ENCODE peak calls at places on chromosomes 3 and 15, in six cellular contexts. One of them, this sample, is unnamed.

GRCh38 chr15:29883126-29883525 is 60.9 kb upstream of the TJP1 start:
- DNase-seq in mesenchymal stem cell: peak; percentile 60
- DNase-seq in trophoblast cell: peak; percentile 50
- DNase-seq in neuronal stem cell: peak; percentile 31
- DNase-seq in H1: no peak
- DNase-seq in IMR-90: peak; percentile 29
- DNase-seq in this sample: peak; percentile 58

GRCh38 chr3:171157286-171157685 is 130.8 kb upstream of the SLC2A2 start:
- DNase-seq in mesenchymal stem cell: no peak
- DNase-seq in H1: no peak
- DNase-seq in neuronal stem cell: no peak
- DNase-seq in IMR-90: no peak
- DNase-seq in trophoblast cell: no peak
- DNase-seq in this sample: peak; percentile 51

GRCh38 chr3:60917136-60917535 is 334.1 kb downstream of the FHIT start:
- DNase-seq in neuronal stem cell: no peak
- DNase-seq in H1: no peak
- DNase-seq in IMR-90: no peak
- DNase-seq in mesenchymal stem cell: no peak
- DNase-seq in trophoblast cell: no peak
- DNase-seq in this sample: no peak

GRCh38 chr3:185552358-185552877 is at the start of gene LIPH:
- DNase-seq in mesenchymal stem cell: peak; percentile 12
- DNase-seq in neuronal stem cell: no peak
- DNase-seq in trophoblast cell: peak; percentile 22
- DNase-seq in IMR-90: peak; percentile 30
- DNase-seq in H1: no peak
- DNase-seq in this sample: no peak

GRCh38 chr3:197248341-197248740 is 50.1 kb downstream of the DLG1 start:
- DNase-seq in trophoblast cell: no peak
- DNase-seq in H1: no peak
- DNase-seq in neuronal stem cell: no peak
- DNase-seq in mesenchymal stem cell: no peak
- DNase-seq in IMR-90: no peak
- DNase-seq in this sample: no peak

GRCh38 chr3:129025108-129025507 is 24.0 kb downstream of the EFCC1 start:
- DNase-seq in H1: no peak
- DNase-seq in trophoblast cell: no peak
- DNase-seq in mesenchymal stem cell: no peak
- DNase-seq in neuronal stem cell: no peak
- DNase-seq in IMR-90: no peak
- DNase-seq in this sample: no peak

GRCh38 chr3:186331043-186331442 is 31.0 kb downstream of the DGKG start:
- DNase-seq in IMR-90: no peak
- DNase-seq in trophoblast cell: no peak
- DNase-seq in H1: no peak
- DNase-seq in neuronal stem cell: no peak
- DNase-seq in mesenchymal stem cell: no peak
- DNase-seq in this sample: no peak

GRCh38 chr3:195249858-195250464 is 21.0 kb downstream of the XXYLT1 start:
- DNase-seq in IMR-90: no peak
- DNase-seq in H1: no peak
- DNase-seq in mesenchymal stem cell: no peak
- DNase-seq in neuronal stem cell: no peak
- DNase-seq in trophoblast cell: no peak
- DNase-seq in this sample: no peak

GRCh38 chr3:141875893-141876380 is 506 bp upstream of the ATP1B3 start:
- DNase-seq in H1: peak; percentile 31
- DNase-seq in IMR-90: peak; percentile 71
- DNase-seq in neuronal stem cell: peak; percentile 75
- DNase-seq in mesenchymal stem cell: peak; percentile 84
- DNase-seq in trophoblast cell: peak; percentile 71
- DNase-seq in this sample: peak; percentile 60

GRCh38 chr3:108073712-108074431 is 17.0 kb downstream of the CD47 start:
- DNase-seq in trophoblast cell: no peak
- DNase-seq in IMR-90: peak; percentile 19
- DNase-seq in H1: no peak
- DNase-seq in mesenchymal stem cell: no peak
- DNase-seq in neuronal stem cell: no peak
- DNase-seq in this sample: no peak

GRCh38 chr3:197151562-197151961 is 121.9 kb upstream of the MELTF start:
- DNase-seq in mesenchymal stem cell: peak; percentile 69
- DNase-seq in neuronal stem cell: no peak
- DNase-seq in IMR-90: peak; percentile 78
- DNase-seq in trophoblast cell: peak; percentile 40
- DNase-seq in H1: no peak
- DNase-seq in this sample: no peak

GRCh38 chr3:172751188-172751571 is 654 bp downstream of the ECT2 start:
- DNase-seq in trophoblast cell: peak; percentile 36
- DNase-seq in H1: no peak
- DNase-seq in mesenchymal stem cell: peak; percentile 52
- DNase-seq in neuronal stem cell: no peak
- DNase-seq in IMR-90: peak; percentile 12
- DNase-seq in this sample: no peak

GRCh38 chr3:11803977-11804903 is 42.4 kb downstream of the TAMM41 start:
- DNase-seq in IMR-90: peak; percentile 55
- DNase-seq in mesenchymal stem cell: peak; percentile 68
- DNase-seq in H1: no peak
- DNase-seq in trophoblast cell: peak; percentile 76
- DNase-seq in neuronal stem cell: peak; percentile 21
- DNase-seq in this sample: peak; percentile 41

GRCh38 chr3:53938645-53939044 is 47.0 kb upstream of the SELENOK start:
- DNase-seq in H1: no peak
- DNase-seq in trophoblast cell: peak; percentile 74
- DNase-seq in neuronal stem cell: peak; percentile 39
- DNase-seq in IMR-90: peak; percentile 52
- DNase-seq in mesenchymal stem cell: peak; percentile 46
- DNase-seq in this sample: peak; percentile 44

GRCh38 chr3:196650740-196651311 is 11.3 kb downstream of the NRROS start:
- DNase-seq in H1: no peak
- DNase-seq in mesenchymal stem cell: peak; percentile 97
- DNase-seq in neuronal stem cell: no peak
- DNase-seq in IMR-90: peak; percentile 98
- DNase-seq in trophoblast cell: peak; percentile 57
- DNase-seq in this sample: no peak

GRCh38 chr3:188927971-188928370 is 243.8 kb upstream of the TPRG1 start:
- DNase-seq in trophoblast cell: no peak
- DNase-seq in neuronal stem cell: no peak
- DNase-seq in IMR-90: no peak
- DNase-seq in H1: no peak
- DNase-seq in mesenchymal stem cell: no peak
- DNase-seq in this sample: no peak

GRCh38 chr3:32340039-32340438 is 51.6 kb upstream of the CMTM7 start:
- DNase-seq in mesenchymal stem cell: peak; percentile 56
- DNase-seq in IMR-90: peak; percentile 35
- DNase-seq in H1: no peak
- DNase-seq in neuronal stem cell: peak; percentile 49
- DNase-seq in trophoblast cell: peak; percentile 62
- DNase-seq in this sample: no peak

GRCh38 chr3:124832782-124833709 is 54.1 kb downstream of the ITGB5 start:
- DNase-seq in H1: no peak
- DNase-seq in neuronal stem cell: no peak
- DNase-seq in mesenchymal stem cell: peak; percentile 83
- DNase-seq in IMR-90: peak; percentile 95
- DNase-seq in trophoblast cell: peak; percentile 41
- DNase-seq in this sample: no peak

GRCh38 chr3:6860911-6861330 is at the start of gene GRM7:
- DNase-seq in mesenchymal stem cell: no peak
- DNase-seq in neuronal stem cell: peak; percentile 58
- DNase-seq in H1: no peak
- DNase-seq in IMR-90: no peak
- DNase-seq in trophoblast cell: no peak
- DNase-seq in this sample: peak; percentile 64

GRCh38 chr15:71880276-71880675 is 69.9 kb downstream of the NR2E3 start:
- DNase-seq in neuronal stem cell: peak; percentile 20
- DNase-seq in H1: no peak
- DNase-seq in mesenchymal stem cell: no peak
- DNase-seq in IMR-90: no peak
- DNase-seq in trophoblast cell: no peak
- DNase-seq in this sample: no peak

GRCh38 chr3:180909369-180910127 is 2.9 kb upstream of the FXR1 start:
- DNase-seq in mesenchymal stem cell: no peak
- DNase-seq in trophoblast cell: no peak
- DNase-seq in neuronal stem cell: no peak
- DNase-seq in IMR-90: no peak
- DNase-seq in H1: no peak
- DNase-seq in this sample: no peak

GRCh38 chr3:89107461-89108035 is at the start of gene EPHA3:
- DNase-seq in trophoblast cell: peak; percentile 3
- DNase-seq in neuronal stem cell: peak; percentile 57
- DNase-seq in H1: peak; percentile 53
- DNase-seq in mesenchymal stem cell: peak; percentile 63
- DNase-seq in IMR-90: peak; percentile 58
- DNase-seq in this sample: peak; percentile 86

GRCh38 chr3:3625461-3626271 is 173.6 kb upstream of the LRRN1 start:
- DNase-seq in trophoblast cell: peak; percentile 87
- DNase-seq in neuronal stem cell: no peak
- DNase-seq in H1: no peak
- DNase-seq in IMR-90: no peak
- DNase-seq in mesenchymal stem cell: no peak
- DNase-seq in this sample: no peak

GRCh38 chr3:197027151-197027895 is 2.3 kb downstream of the MELTF start:
- DNase-seq in H1: no peak
- DNase-seq in mesenchymal stem cell: no peak
- DNase-seq in IMR-90: peak; percentile 6
- DNase-seq in trophoblast cell: no peak
- DNase-seq in neuronal stem cell: no peak
- DNase-seq in this sample: peak; percentile 31

GRCh38 chr3:167350245-167350862 is 29.7 kb downstream of the ZBBX start:
- DNase-seq in neuronal stem cell: peak; percentile 29
- DNase-seq in mesenchymal stem cell: peak; percentile 44
- DNase-seq in trophoblast cell: peak; percentile 70
- DNase-seq in IMR-90: no peak
- DNase-seq in H1: no peak
- DNase-seq in this sample: no peak

GRCh38 chr3:105829229-105829628 is 39.6 kb downstream of the CBLB start:
- DNase-seq in IMR-90: no peak
- DNase-seq in neuronal stem cell: no peak
- DNase-seq in H1: no peak
- DNase-seq in mesenchymal stem cell: no peak
- DNase-seq in trophoblast cell: no peak
- DNase-seq in this sample: no peak

GRCh38 chr3:136068708-136069107 is 103.2 kb downstream of the PPP2R3A start:
- DNase-seq in H1: no peak
- DNase-seq in neuronal stem cell: no peak
- DNase-seq in trophoblast cell: no peak
- DNase-seq in IMR-90: peak; percentile 88
- DNase-seq in mesenchymal stem cell: no peak
- DNase-seq in this sample: no peak

GRCh38 chr3:38397320-38397719 is 50.7 kb downstream of the XYLB start:
- DNase-seq in mesenchymal stem cell: peak; percentile 40
- DNase-seq in H1: no peak
- DNase-seq in IMR-90: peak; percentile 47
- DNase-seq in neuronal stem cell: peak; percentile 54
- DNase-seq in trophoblast cell: peak; percentile 42
- DNase-seq in this sample: peak; percentile 60

DNA sequence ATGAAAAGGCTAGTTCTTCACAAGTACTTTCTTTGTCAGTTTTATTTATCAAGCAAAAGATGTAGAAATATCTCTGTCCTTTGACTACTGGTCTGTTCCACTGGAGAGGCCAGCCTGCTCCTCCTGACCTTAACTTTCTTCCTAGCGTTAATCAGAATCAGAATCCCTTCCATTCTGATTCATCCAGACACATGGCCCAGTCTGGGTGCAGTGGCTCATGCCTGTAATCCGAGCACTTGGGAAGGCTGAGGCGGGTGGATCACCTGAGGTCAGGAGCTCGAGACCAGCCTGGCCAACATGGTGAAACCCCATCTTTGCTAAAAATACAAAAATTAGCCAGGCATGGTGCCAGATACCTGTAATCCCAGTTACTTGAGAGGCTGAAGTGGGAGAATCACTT is 32.0 kb upstream of the MANF start:
- DNase-seq in trophoblast cell: no peak
- DNase-seq in mesenchymal stem cell: no peak
- DNase-seq in IMR-90: no peak
- DNase-seq in neuronal stem cell: no peak
- DNase-seq in H1: no peak
- DNase-seq in this sample: no peak
- H4K91ac ChIP-seq in trophoblast cell: no peak overlapping the region
- H4K91ac ChIP-seq in mesenchymal stem cell: no peak overlapping the region
- H4K91ac ChIP-seq in IMR-90: no peak overlapping the region
- H4K91ac ChIP-seq in neuronal stem cell: no peak overlapping the region
- H4K91ac ChIP-seq in H1: no peak overlapping the region
- H4K91ac ChIP-seq in this sample: no peak overlapping the region

DNA sequence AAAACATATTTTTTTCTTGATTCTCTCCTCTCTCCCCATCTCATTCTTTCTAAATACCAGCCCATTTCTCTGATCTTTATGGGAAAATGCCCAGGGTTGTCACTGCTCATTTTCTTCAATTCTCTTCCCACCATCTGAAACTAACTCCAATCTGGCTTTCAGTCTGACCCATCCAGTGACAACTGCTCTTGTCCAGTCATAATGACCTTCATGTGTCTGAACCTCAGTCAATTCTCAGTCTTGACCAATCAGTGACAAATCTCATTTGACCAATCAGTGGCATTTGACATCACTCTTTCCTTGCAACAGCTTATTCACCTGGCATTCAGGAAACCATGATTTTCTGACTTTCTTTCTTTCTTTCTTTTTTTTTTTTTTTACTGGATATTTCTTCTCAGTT is 15.1 kb downstream of the VEPH1 start:
- DNase-seq in IMR-90: no peak
- DNase-seq in mesenchymal stem cell: no peak
- DNase-seq in H1: no peak
- DNase-seq in trophoblast cell: no peak
- DNase-seq in neuronal stem cell: no peak
- DNase-seq in this sample: no peak
- H4K91ac ChIP-seq in IMR-90: peak overlapping the region; percentile 9
- H4K91ac ChIP-seq in mesenchymal stem cell: no peak overlapping the region
- H4K91ac ChIP-seq in H1: no peak overlapping the region
- H4K91ac ChIP-seq in trophoblast cell: no peak overlapping the region
- H4K91ac ChIP-seq in neuronal stem cell: no peak overlapping the region
- H4K91ac ChIP-seq in this sample: no peak overlapping the region

GRCh38 chr3:164459526-164460151 is 618.7 kb downstream of the SI start:
- DNase-seq in mesenchymal stem cell: no peak
- DNase-seq in neuronal stem cell: no peak
- DNase-seq in trophoblast cell: no peak
- DNase-seq in IMR-90: no peak
- DNase-seq in H1: no peak
- DNase-seq in this sample: no peak
- H4K91ac ChIP-seq in mesenchymal stem cell: no peak overlapping the region
- H4K91ac ChIP-seq in neuronal stem cell: no peak overlapping the region
- H4K91ac ChIP-seq in trophoblast cell: no peak overlapping the region
- H4K91ac ChIP-seq in IMR-90: no peak overlapping the region
- H4K91ac ChIP-seq in H1: no peak overlapping the region
- H4K91ac ChIP-seq in this sample: no peak overlapping the region

DNA sequence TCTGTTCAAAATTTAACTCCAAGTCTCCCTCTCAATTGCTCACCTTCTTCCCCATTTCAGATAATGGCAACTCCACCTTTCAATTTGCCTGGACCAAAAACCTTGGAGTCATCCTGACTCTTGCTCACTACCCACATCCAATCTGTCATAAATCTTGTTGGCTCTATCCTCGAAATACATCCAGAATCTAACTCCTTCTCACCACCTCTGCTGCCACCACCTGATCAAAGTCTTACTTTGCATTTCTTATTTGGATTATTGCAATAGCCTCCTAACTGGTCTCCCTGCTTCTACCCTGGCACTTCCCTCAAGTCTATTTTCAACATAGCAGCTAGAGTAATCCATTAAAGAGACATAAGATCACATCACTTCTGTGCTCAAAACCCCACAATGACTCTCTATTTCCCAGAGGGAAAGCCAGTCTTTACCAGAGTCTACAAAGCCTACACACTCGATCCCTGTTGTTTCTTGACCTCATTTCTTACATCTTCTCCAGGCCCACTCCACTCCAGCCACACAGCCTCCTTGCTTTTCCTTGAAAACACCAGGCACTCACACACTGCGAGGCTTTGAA is 86.6 kb downstream of the GPR156 start:
- DNase-seq in H1: no peak
- DNase-seq in mesenchymal stem cell: peak; percentile 32
- DNase-seq in IMR-90: peak; percentile 41
- DNase-seq in trophoblast cell: no peak
- DNase-seq in neuronal stem cell: no peak
- DNase-seq in this sample: no peak
- H4K91ac ChIP-seq in H1: no peak overlapping the region
- H4K91ac ChIP-seq in mesenchymal stem cell: no peak overlapping the region
- H4K91ac ChIP-seq in IMR-90: no peak overlapping the region
- H4K91ac ChIP-seq in trophoblast cell: no peak overlapping the region
- H4K91ac ChIP-seq in neuronal stem cell: no peak overlapping the region
- H4K91ac ChIP-seq in this sample: no peak overlapping the region

This sample was measured in H9.